ENCODE peak calls at places on chromosomes 6 and 20, in five cellular contexts. Z is NT2/D1, G is cardiac fibroblast, V is HCT116, I is fibroblast of the aortic adventitia. N is an unnamed sample.
A peak's percentile ranks its signal among the peaks of the same experiment; 100 is the strongest.

GRCh38 chr6:14804444-14805210 is 441.2 kb upstream of the JARID2 start:
- DNase-seq in Z (no peak), I (peak; percentile 94), G (peak; percentile 84), V (no peak), N (peak; percentile 93)

GRCh38 chr6:111793711-111794111 is 79.5 kb downstream of the FYN start:
- DNase-seq in Z (no peak), I (no peak), G (no peak), V (no peak), N (no peak)

GRCh38 chr6:25627001-25627400 is 25.0 kb upstream of the SCGN start:
- DNase-seq in G (no peak), I (no peak), V (no peak), Z (peak; percentile 35), N (no peak)

GRCh38 chr6:43736844-43737243 is 33.2 kb upstream of the VEGFA start:
- DNase-seq in I (no peak), G (no peak), Z (no peak), V (no peak), N (no peak)

GRCh38 chr6:152309648-152310047 is 327.5 kb downstream of the SYNE1 start:
- DNase-seq in Z (no peak), I (no peak), V (no peak), G (no peak), N (no peak)

GRCh38 chr6:15491986-15492269 is 170.9 kb downstream of the DTNBP1 start:
- DNase-seq in Z (no peak), I (no peak), V (no peak), G (no peak), N (no peak)

GRCh38 chr6:167244064-167244949 is 46.8 kb upstream of the UNC93A start:
- DNase-seq in I (no peak), V (no peak), Z (no peak), G (no peak), N (no peak)

GRCh38 chr6:53112404-53112803 is 36.2 kb downstream of the GCM1 start:
- DNase-seq in Z (no peak), I (no peak), G (no peak), V (no peak), N (no peak)

GRCh38 chr20:46087161-46087560 is 2.6 kb downstream of the NCOA5 start:
- DNase-seq in V (no peak), Z (no peak), G (peak; percentile 41), I (peak; percentile 52), N (peak; percentile 39)

GRCh38 chr6:35804996-35805736 is at the start of gene LHFPL5:
- DNase-seq in Z (peak; percentile 38), V (no peak), I (no peak), G (no peak), N (peak; percentile 25)

GRCh38 chr20:60691966-60692615 is 560.0 kb upstream of the CDH4 start:
- DNase-seq in G (no peak), I (no peak), V (no peak), Z (no peak), N (no peak)

GRCh38 chr6:135701426-135701825 is 150.1 kb upstream of the PDE7B start:
- DNase-seq in G (peak; percentile 35), Z (no peak), I (no peak), V (no peak), N (no peak)

GRCh38 chr6:24997905-24998304 is 62.1 kb upstream of the RIPOR2 start:
- DNase-seq in V (no peak), Z (no peak), G (no peak), I (no peak), N (no peak)

GRCh38 chr6:75633045-75633444 is 31.4 kb downstream of the SENP6 start:
- DNase-seq in I (peak; percentile 28), G (no peak), Z (no peak), V (no peak), N (peak; percentile 34)

GRCh38 chr6:79225718-79226117 is 8.8 kb downstream of the HMGN3 start:
- DNase-seq in I (no peak), V (no peak), G (no peak), Z (no peak), N (no peak)

GRCh38 chr20:2386516-2387179 is 5.9 kb downstream of the TGM6 start:
- DNase-seq in Z (no peak), I (peak; percentile 43), G (peak; percentile 34), V (no peak), N (peak; percentile 25)

GRCh38 chr6:42451595-42452170 is at the start of gene TRERF1:
- DNase-seq in I (peak; percentile 70), G (peak; percentile 74), Z (peak; percentile 72), V (peak; percentile 43), N (peak; percentile 75)

GRCh38 chr20:22977047-22977785 is 57.9 kb upstream of the SSTR4 start:
- DNase-seq in G (no peak), I (no peak), Z (no peak), V (no peak), N (no peak)

GRCh38 chr6:155196891-155197290 is 66.9 kb upstream of the CLDN20 start:
- DNase-seq in Z (no peak), V (no peak), G (no peak), I (no peak), N (no peak)

GRCh38 chr6:166898910-166899309 is 57.4 kb downstream of the RNASET2 start:
- DNase-seq in V (no peak), G (no peak), I (no peak), Z (no peak), N (no peak)

GRCh38 chr20:10093087-10093591 is 58.4 kb downstream of the ANKEF1 start:
- DNase-seq in G (peak; percentile 50), I (peak; percentile 47), V (no peak), Z (no peak), N (peak; percentile 40)

GRCh38 chr6:21033575-21034026 is 499.3 kb downstream of the CDKAL1 start:
- DNase-seq in I (peak; percentile 95), Z (no peak), G (peak; percentile 89), V (no peak), N (peak; percentile 92)

GRCh38 chr20:45518282-45518681 is 2.9 kb upstream of the SPINT3 start:
- DNase-seq in I (peak; percentile 1), G (no peak), V (no peak), Z (no peak), N (no peak)

GRCh38 chr20:35004749-35005462 is 49.2 kb downstream of the MYH7B start:
- DNase-seq in G (no peak), Z (no peak), V (no peak), I (no peak), N (no peak)

GRCh38 chr20:51137461-51137860 is 114.6 kb upstream of the KCNG1 start:
- DNase-seq in V (no peak), I (no peak), G (no peak), Z (no peak), N (no peak)

GRCh38 chr6:31736768-31737314 is 511 bp upstream of the CLIC1 start:
- DNase-seq in V (no peak), I (no peak), Z (no peak), G (no peak), N (no peak)

GRCh38 chr6:56475736-56476457 is 166.8 kb downstream of the DST start:
- DNase-seq in G (peak; percentile 18), V (no peak), Z (no peak), I (peak; percentile 79), N (peak; percentile 54)

GRCh38 chr6:165842291-165842936 is 179.4 kb upstream of the PDE10A start:
- DNase-seq in Z (no peak), I (no peak), G (no peak), V (no peak), N (no peak)

GRCh38 chr20:38726849-38727601 is 2.7 kb downstream of the SLC32A1 start:
- DNase-seq in Z (peak; percentile 88), I (no peak), G (peak; percentile 29), V (no peak), N (peak; percentile 18)

GRCh38 chr20:38728237-38728761 is 4.0 kb downstream of the SLC32A1 start:
- DNase-seq in V (no peak), G (no peak), Z (no peak), I (no peak), N (no peak)

GRCh38 chr20:38725959-38726848 is 1.9 kb downstream of the SLC32A1 start:
- DNase-seq in I (peak; percentile 38), V (no peak), G (no peak), Z (peak; percentile 78), N (peak; percentile 39)

GRCh38 chr20:38728911-38729642 is 4.8 kb downstream of the SLC32A1 start:
- DNase-seq in Z (no peak), G (no peak), I (no peak), V (no peak), N (no peak)

GRCh38 chr20:38727602-38728236 is 3.4 kb downstream of the SLC32A1 start:
- DNase-seq in Z (no peak), V (no peak), G (no peak), I (no peak), N (no peak)
- H3K4me3 ChIP-seq in Z (peak overlapping the region; percentile 17), V (no peak overlapping the region), G (no peak overlapping the region), I (no peak overlapping the region), N (no peak overlapping the region)

DNA sequence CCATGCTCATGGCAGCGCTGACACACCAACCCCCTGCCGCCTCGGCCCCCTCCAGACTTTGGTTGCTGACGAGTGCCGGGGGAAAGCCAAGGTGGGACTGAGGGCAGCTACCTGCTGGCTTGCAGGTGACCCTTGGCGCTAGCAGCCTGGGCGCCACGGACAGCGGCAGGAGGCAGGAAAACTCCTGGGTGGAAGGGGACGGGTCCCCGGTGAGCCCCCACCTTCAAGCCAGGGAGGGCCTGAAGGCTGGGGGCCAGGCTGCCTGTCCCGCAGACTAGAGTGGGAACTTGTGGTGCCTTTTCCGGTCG is 226.7 kb downstream of the OTOR start:
- DNase-seq in Z (no peak), G (no peak), V (no peak), I (no peak), N (no peak)
- H3K4me3 ChIP-seq in Z (no peak overlapping the region), G (no peak overlapping the region), V (no peak overlapping the region), I (no peak overlapping the region), N (no peak overlapping the region)

DNA sequence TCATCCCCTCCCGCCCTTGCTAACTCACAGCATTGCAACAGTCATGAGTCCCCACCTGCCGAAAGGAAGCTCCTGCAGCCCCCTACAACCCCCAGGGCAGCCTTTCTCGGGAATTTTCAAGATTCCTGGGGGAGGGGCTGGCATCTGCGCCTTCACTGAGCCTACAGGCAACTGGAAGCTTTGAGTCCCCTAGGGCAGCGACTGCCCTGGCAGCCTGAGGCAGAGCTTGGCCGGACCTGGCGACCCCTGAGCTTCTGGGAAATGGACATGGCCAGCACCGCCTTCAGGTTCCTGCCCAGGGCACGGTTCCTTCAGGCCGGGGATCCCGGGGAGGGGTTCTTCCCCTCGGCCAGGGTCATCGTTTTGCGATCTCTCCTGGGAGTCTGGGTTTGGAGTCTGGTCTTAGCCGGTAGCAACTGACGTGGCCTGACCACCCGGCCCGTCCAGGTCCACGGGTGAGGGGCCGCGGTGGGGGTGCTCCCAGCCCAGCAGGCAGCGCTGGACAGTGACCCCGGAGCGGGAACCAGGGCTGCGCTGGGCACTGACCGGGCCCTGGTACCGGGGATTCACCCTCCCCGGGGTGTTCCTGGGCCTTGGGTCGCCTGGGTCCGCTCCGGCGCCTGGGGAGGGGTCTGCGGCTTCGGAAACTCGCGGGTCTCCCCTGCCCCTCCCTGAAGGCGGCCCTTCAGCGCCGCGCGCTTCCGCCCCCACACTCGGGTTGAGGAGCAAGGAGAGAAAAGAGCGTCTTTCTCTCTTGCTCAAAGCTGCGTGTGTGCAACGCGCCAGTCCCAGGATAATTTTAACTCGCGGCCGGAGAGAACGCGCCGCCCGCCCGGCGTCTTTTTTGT is 595 bp upstream of the COL9A3 start:
- DNase-seq in Z (peak; percentile 87), G (no peak), V (no peak), I (no peak), N (no peak)
- H3K4me3 ChIP-seq in Z (peak overlapping the region; percentile 78), G (no peak overlapping the region), V (peak overlapping the region; percentile 45), I (peak overlapping the region; percentile 31), N (peak overlapping the region; percentile 27)

DNA sequence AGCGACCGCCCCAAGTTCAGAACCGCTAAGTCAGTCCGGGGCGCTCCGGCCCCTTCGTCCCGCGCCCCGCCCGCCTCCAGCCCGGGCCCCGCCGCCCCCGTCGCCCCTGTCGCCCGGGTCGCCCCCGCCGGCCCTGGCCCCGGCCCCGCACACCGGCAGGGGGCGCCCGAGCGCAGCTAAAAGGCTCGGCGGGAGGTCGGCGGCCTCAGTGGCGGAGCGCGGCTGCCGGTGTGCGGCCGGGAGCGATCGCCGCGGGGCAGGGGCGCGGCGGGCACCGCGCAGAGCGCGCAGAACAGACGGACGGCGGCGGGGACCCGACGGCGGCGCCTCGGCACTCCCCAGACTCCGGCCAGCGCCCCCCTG is at the start of gene FNDC1:
- DNase-seq in Z (no peak), V (no peak), I (no peak), G (no peak), N (no peak)
- H3K4me3 ChIP-seq in Z (peak within 1 kb of the TSS; percentile 49), V (no peak within 1 kb of the TSS), I (peak within 1 kb of the TSS; percentile 37), G (peak within 1 kb of the TSS; percentile 28), N (peak within 1 kb of the TSS; percentile 34)